ENCODE peak calls at places on chromosomes 16 and 17, in seven cellular contexts. V, M, F, E, Q, X and D are unnamed samples.

GRCh38 chr16:57091200-57091989 is 988 bp upstream of the CPNE2 start:
- DNase-seq in V (peak; percentile 52), M (peak; percentile 32), F (peak; percentile 63), E (peak; percentile 65), Q (peak; percentile 37), X (peak; percentile 61), D (peak; percentile 73)

GRCh38 chr16:54245788-54246453 is 40.7 kb downstream of the IRX3 start:
- DNase-seq in V (no peak), M (no peak), F (no peak), E (no peak), Q (no peak), X (no peak), D (no peak)

GRCh38 chr17:72158895-72159885 is 38.4 kb downstream of the SOX9 start:
- DNase-seq in V (peak; percentile 34), M (no peak), F (no peak), E (no peak), Q (peak; percentile 23), X (peak; percentile 31), D (no peak)

GRCh38 chr16:14186007-14186953 is 115.2 kb downstream of the MRTFB start:
- DNase-seq in V (no peak), M (no peak), F (peak; percentile 32), E (peak; percentile 50), Q (no peak), X (peak; percentile 37), D (no peak)

GRCh38 chr17:50147841-50148225 is 2.6 kb downstream of the PPP1R9B start:
- DNase-seq in V (no peak), M (no peak), F (no peak), E (peak; percentile 50), Q (peak; percentile 90), X (peak; percentile 74), D (no peak)

GRCh38 chr16:16073884-16074781 is 124.7 kb downstream of the ABCC1 start:
- DNase-seq in V (peak; percentile 63), M (no peak), F (no peak), E (peak; percentile 75), Q (peak; percentile 58), X (no peak), D (no peak)

GRCh38 chr16:90018297-90019200 is 707 bp downstream of the DBNDD1 start:
- DNase-seq in V (no peak), M (no peak), F (no peak), E (peak; percentile 67), Q (no peak), X (no peak), D (no peak)

GRCh38 chr16:8346291-8346690 is 244.0 kb downstream of the TMEM114 start:
- DNase-seq in V (no peak), M (no peak), F (no peak), E (no peak), Q (peak; percentile 15), X (no peak), D (no peak)

GRCh38 chr16:12516621-12517309 is 286.9 kb downstream of the CPPED1 start:
- DNase-seq in V (no peak), M (no peak), F (no peak), E (no peak), Q (no peak), X (peak; percentile 13), D (no peak)

GRCh38 chr17:70102531-70102930 is 27.5 kb downstream of the KCNJ16 start:
- DNase-seq in V (no peak), M (no peak), F (no peak), E (no peak), Q (no peak), X (no peak), D (no peak)

GRCh38 chr16:14454391-14454790 is 175.7 kb downstream of the PARN start:
- DNase-seq in V (no peak), M (no peak), F (no peak), E (no peak), Q (no peak), X (no peak), D (peak; percentile 52)

GRCh38 chr16:3534126-3534525 is 33.3 kb downstream of the CLUAP1 start:
- DNase-seq in V (no peak), M (no peak), F (no peak), E (no peak), Q (no peak), X (no peak), D (no peak)

GRCh38 chr17:19302791-19303233 is 59.7 kb downstream of the B9D1 start:
- DNase-seq in V (no peak), M (no peak), F (no peak), E (no peak), Q (no peak), X (peak; percentile 62), D (no peak)
- H3K27ac ChIP-seq in V (peak overlapping the region; percentile 75), M (no peak overlapping the region), F (no peak overlapping the region), E (no peak overlapping the region), Q (no peak overlapping the region), X (peak overlapping the region; percentile 52), D (no peak overlapping the region)

DNA sequence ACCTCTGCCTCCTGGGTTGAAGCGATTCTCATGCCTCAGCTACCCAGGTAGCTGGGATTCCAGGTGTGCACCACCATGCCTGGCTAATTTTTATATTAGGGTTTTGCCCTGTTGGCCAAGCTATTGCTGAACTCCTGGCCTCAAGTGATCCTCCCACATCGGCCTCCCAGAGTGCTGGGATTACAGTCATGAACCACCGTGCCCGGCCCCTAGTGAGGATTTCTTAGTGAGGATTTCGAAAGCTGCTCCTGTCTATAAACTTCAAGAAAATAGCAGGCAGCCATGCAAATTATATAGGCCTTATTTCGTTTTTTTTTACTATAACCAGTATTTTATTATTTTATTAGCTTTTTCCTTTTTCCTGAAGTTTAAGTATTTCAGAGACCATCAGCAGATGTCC is 41.6 kb downstream of the EPN2 start:
- DNase-seq in V (no peak), M (no peak), F (no peak), E (no peak), Q (no peak), X (no peak), D (no peak)
- H3K27ac ChIP-seq in V (no peak overlapping the region), M (no peak overlapping the region), F (no peak overlapping the region), E (no peak overlapping the region), Q (no peak overlapping the region), X (peak overlapping the region; percentile 30), D (no peak overlapping the region)

GRCh38 chr16:67415872-67416793 is at the start of gene ZDHHC1:
- DNase-seq in V (peak; percentile 61), M (no peak), F (peak; percentile 60), E (peak; percentile 78), Q (no peak), X (peak; percentile 84), D (no peak)
- H3K27ac ChIP-seq in V (peak within 1 kb of the TSS; percentile 93), M (peak within 1 kb of the TSS; percentile 76), F (peak within 1 kb of the TSS; percentile 82), E (peak within 1 kb of the TSS; percentile 91), Q (no peak within 1 kb of the TSS), X (peak within 1 kb of the TSS; percentile 87), D (peak within 1 kb of the TSS; percentile 76)

GRCh38 chr16:81647527-81647926 is 131.6 kb upstream of the PLCG2 start:
- DNase-seq in V (no peak), M (peak; percentile 76), F (no peak), E (peak; percentile 67), Q (no peak), X (no peak), D (peak; percentile 49)

GRCh38 chr16:81642943-81643342 is 136.1 kb upstream of the PLCG2 start:
- DNase-seq in V (no peak), M (no peak), F (no peak), E (no peak), Q (no peak), X (no peak), D (no peak)

GRCh38 chr16:81645925-81646324 is 133.2 kb upstream of the PLCG2 start:
- DNase-seq in V (no peak), M (no peak), F (no peak), E (no peak), Q (no peak), X (no peak), D (no peak)

GRCh38 chr16:81646561-81646960 is 132.5 kb upstream of the PLCG2 start:
- DNase-seq in V (no peak), M (no peak), F (no peak), E (no peak), Q (no peak), X (no peak), D (no peak)

GRCh38 chr16:81645303-81645702 is 133.8 kb upstream of the PLCG2 start:
- DNase-seq in V (peak; percentile 63), M (no peak), F (peak; percentile 29), E (peak; percentile 60), Q (no peak), X (peak; percentile 75), D (peak; percentile 80)
- H3K27ac ChIP-seq in V (no peak overlapping the region), M (no peak overlapping the region), F (no peak overlapping the region), E (peak overlapping the region; percentile 17), Q (no peak overlapping the region), X (peak overlapping the region; percentile 71), D (peak overlapping the region; percentile 45)

GRCh38 chr17:67532326-67532871 is 155.3 kb downstream of the PITPNC1 start:
- DNase-seq in V (no peak), M (no peak), F (no peak), E (no peak), Q (no peak), X (no peak), D (no peak)
- H3K27ac ChIP-seq in V (no peak overlapping the region), M (no peak overlapping the region), F (no peak overlapping the region), E (no peak overlapping the region), Q (no peak overlapping the region), X (no peak overlapping the region), D (no peak overlapping the region)

GRCh38 chr17:66313325-66313724 is 10.9 kb downstream of the PRKCA start:
- DNase-seq in V (no peak), M (no peak), F (no peak), E (no peak), Q (no peak), X (no peak), D (no peak)
- H3K27ac ChIP-seq in V (no peak overlapping the region), M (no peak overlapping the region), F (no peak overlapping the region), E (no peak overlapping the region), Q (no peak overlapping the region), X (no peak overlapping the region), D (no peak overlapping the region)